ENCODE peak calls at places on chromosomes 5 and 9, in ten cellular contexts. One of them, this sample, is unnamed.

GRCh38 chr9:99300103-99300439 is 78.0 kb downstream of the SEC61B start:
- DNase-seq in NCI-H510A treated with DMSO at 0.1 percent for 48 hours: no peak
- DNase-seq in Caco-2: no peak
- DNase-seq in COLO829: no peak
- DNase-seq in activated T-cell treated with anti-CD3 and anti-CD28 coated beads for 1 hour: no peak
- DNase-seq in HCT116: no peak
- DNase-seq in putamen: no peak
- DNase-seq in fibroblast of the aortic adventitia: no peak
- DNase-seq in neural crest cell: no peak
- DNase-seq in effector CD8-positive, alpha-beta T cell: no peak
- DNase-seq in this sample: no peak

GRCh38 chr9:87739546-87739945 is 13.6 kb downstream of the CTSL start:
- DNase-seq in NCI-H510A treated with DMSO at 0.1 percent for 48 hours: no peak
- DNase-seq in Caco-2: no peak
- DNase-seq in COLO829: no peak
- DNase-seq in activated T-cell treated with anti-CD3 and anti-CD28 coated beads for 1 hour: no peak
- DNase-seq in HCT116: no peak
- DNase-seq in putamen: no peak
- DNase-seq in fibroblast of the aortic adventitia: no peak
- DNase-seq in neural crest cell: no peak
- DNase-seq in effector CD8-positive, alpha-beta T cell: no peak
- DNase-seq in this sample: no peak

GRCh38 chr9:12748016-12748415 is 26.8 kb upstream of the LURAP1L start:
- DNase-seq in NCI-H510A treated with DMSO at 0.1 percent for 48 hours: no peak
- DNase-seq in Caco-2: no peak
- DNase-seq in COLO829: no peak
- DNase-seq in activated T-cell treated with anti-CD3 and anti-CD28 coated beads for 1 hour: no peak
- DNase-seq in HCT116: no peak
- DNase-seq in putamen: no peak
- DNase-seq in fibroblast of the aortic adventitia: peak
- DNase-seq in neural crest cell: no peak
- DNase-seq in effector CD8-positive, alpha-beta T cell: no peak
- DNase-seq in this sample: no peak

GRCh38 chr5:61964199-61964598 is 341.8 kb upstream of the KIF2A start:
- DNase-seq in NCI-H510A treated with DMSO at 0.1 percent for 48 hours: no peak
- DNase-seq in Caco-2: no peak
- DNase-seq in COLO829: no peak
- DNase-seq in activated T-cell treated with anti-CD3 and anti-CD28 coated beads for 1 hour: no peak
- DNase-seq in HCT116: no peak
- DNase-seq in putamen: no peak
- DNase-seq in fibroblast of the aortic adventitia: peak
- DNase-seq in neural crest cell: no peak
- DNase-seq in effector CD8-positive, alpha-beta T cell: no peak
- DNase-seq in this sample: no peak

GRCh38 chr9:134139081-134139480 is 3.2 kb downstream of the WDR5 start:
- DNase-seq in NCI-H510A treated with DMSO at 0.1 percent for 48 hours: no peak
- DNase-seq in Caco-2: no peak
- DNase-seq in COLO829: no peak
- DNase-seq in activated T-cell treated with anti-CD3 and anti-CD28 coated beads for 1 hour: no peak
- DNase-seq in HCT116: no peak
- DNase-seq in putamen: no peak
- DNase-seq in fibroblast of the aortic adventitia: peak
- DNase-seq in neural crest cell: no peak
- DNase-seq in effector CD8-positive, alpha-beta T cell: no peak
- DNase-seq in this sample: no peak

GRCh38 chr9:37338218-37338617 is 84.3 kb upstream of the GRHPR start:
- DNase-seq in NCI-H510A treated with DMSO at 0.1 percent for 48 hours: no peak
- DNase-seq in Caco-2: no peak
- DNase-seq in COLO829: no peak
- DNase-seq in activated T-cell treated with anti-CD3 and anti-CD28 coated beads for 1 hour: no peak
- DNase-seq in HCT116: no peak
- DNase-seq in putamen: no peak
- DNase-seq in fibroblast of the aortic adventitia: no peak
- DNase-seq in neural crest cell: no peak
- DNase-seq in effector CD8-positive, alpha-beta T cell: no peak
- DNase-seq in this sample: no peak

GRCh38 chr5:95327211-95327610 is 42.3 kb upstream of the MCTP1 start:
- DNase-seq in NCI-H510A treated with DMSO at 0.1 percent for 48 hours: no peak
- DNase-seq in Caco-2: no peak
- DNase-seq in COLO829: peak
- DNase-seq in activated T-cell treated with anti-CD3 and anti-CD28 coated beads for 1 hour: no peak
- DNase-seq in HCT116: no peak
- DNase-seq in putamen: no peak
- DNase-seq in fibroblast of the aortic adventitia: no peak
- DNase-seq in neural crest cell: no peak
- DNase-seq in effector CD8-positive, alpha-beta T cell: no peak
- DNase-seq in this sample: no peak

GRCh38 chr9:94861589-94862241 is 135.2 kb downstream of the AOPEP start:
- DNase-seq in NCI-H510A treated with DMSO at 0.1 percent for 48 hours: peak
- DNase-seq in Caco-2: no peak
- DNase-seq in COLO829: no peak
- DNase-seq in activated T-cell treated with anti-CD3 and anti-CD28 coated beads for 1 hour: no peak
- DNase-seq in HCT116: no peak
- DNase-seq in putamen: no peak
- DNase-seq in fibroblast of the aortic adventitia: peak
- DNase-seq in neural crest cell: no peak
- DNase-seq in effector CD8-positive, alpha-beta T cell: no peak
- DNase-seq in this sample: peak

GRCh38 chr5:9502435-9502834 is 43.4 kb downstream of the SEMA5A start:
- DNase-seq in NCI-H510A treated with DMSO at 0.1 percent for 48 hours: no peak
- DNase-seq in Caco-2: no peak
- DNase-seq in COLO829: no peak
- DNase-seq in activated T-cell treated with anti-CD3 and anti-CD28 coated beads for 1 hour: no peak
- DNase-seq in HCT116: no peak
- DNase-seq in putamen: no peak
- DNase-seq in fibroblast of the aortic adventitia: no peak
- DNase-seq in neural crest cell: no peak
- DNase-seq in effector CD8-positive, alpha-beta T cell: no peak
- DNase-seq in this sample: no peak

GRCh38 chr5:127216906-127217675 is 73.5 kb upstream of the MEGF10 start:
- DNase-seq in NCI-H510A treated with DMSO at 0.1 percent for 48 hours: no peak
- DNase-seq in Caco-2: no peak
- DNase-seq in COLO829: no peak
- DNase-seq in activated T-cell treated with anti-CD3 and anti-CD28 coated beads for 1 hour: no peak
- DNase-seq in HCT116: no peak
- DNase-seq in putamen: no peak
- DNase-seq in fibroblast of the aortic adventitia: no peak
- DNase-seq in neural crest cell: no peak
- DNase-seq in effector CD8-positive, alpha-beta T cell: no peak
- DNase-seq in this sample: no peak